ENCODE peak calls at places on chromosomes 1 and 21, in seven cellular contexts. P is NCI-H1417; Q is T47D; W is HTR-8/SVneo; H is AG08395; S is naive thymus-derived CD8-positive, alpha-beta T cell; T is fibroblast of mammary gland. X is an unnamed sample.

GRCh38 chr1:43232071-43232470 is 37.7 kb upstream of the TMEM125 start:
- DNase-seq in W (peak), T (peak), H (peak), Q (no peak), P (no peak), S (no peak), X (no peak)

GRCh38 chr1:29584816-29585600 is 348.7 kb downstream of the PTPRU start:
- DNase-seq in Q (no peak), W (no peak), H (no peak), S (no peak), P (no peak), T (peak), X (no peak)

GRCh38 chr1:230160957-230161771 is 94.1 kb downstream of the GALNT2 start:
- DNase-seq in H (no peak), W (no peak), S (no peak), T (peak), Q (no peak), P (no peak), X (no peak)

GRCh38 chr1:30420519-30421050 is 302.8 kb downstream of the MATN1 start:
- DNase-seq in P (no peak), T (no peak), H (no peak), Q (no peak), W (no peak), S (peak), X (no peak)

GRCh38 chr1:194755241-194755953 is 1569.0 kb upstream of the B3GALT2 start:
- DNase-seq in W (no peak), S (no peak), T (no peak), P (no peak), H (no peak), Q (no peak), X (no peak)

GRCh38 chr21:38151021-38151645 is 105.7 kb upstream of the KCNJ15 start:
- DNase-seq in Q (no peak), T (no peak), S (no peak), H (no peak), P (no peak), W (no peak), X (no peak)

GRCh38 chr1:50270926-50271325 is 152.3 kb downstream of the DMRTA2 start:
- DNase-seq in W (no peak), S (no peak), Q (no peak), P (no peak), T (no peak), H (no peak), X (no peak)

GRCh38 chr1:245301921-245302320 is 147.1 kb downstream of the KIF26B start:
- DNase-seq in H (no peak), W (no peak), S (no peak), T (no peak), P (no peak), Q (no peak), X (no peak)

GRCh38 chr1:106756752-106757151 is 299.7 kb upstream of the PRMT6 start:
- DNase-seq in T (no peak), S (no peak), P (no peak), H (no peak), Q (no peak), W (no peak), X (no peak)

GRCh38 chr1:178126261-178126660 is 32.4 kb downstream of the RASAL2 start:
- DNase-seq in S (no peak), W (no peak), P (no peak), H (no peak), T (peak), Q (no peak), X (no peak)

GRCh38 chr21:16942703-16943102 is 570.1 kb upstream of the CXADR start:
- DNase-seq in S (no peak), H (no peak), W (no peak), P (no peak), Q (peak), T (peak), X (no peak)

GRCh38 chr1:178724386-178724733 is 684 bp upstream of the RALGPS2 start:
- DNase-seq in P (no peak), S (no peak), W (no peak), T (no peak), H (no peak), Q (no peak), X (no peak)

GRCh38 chr1:171117085-171117484 is 26.4 kb downstream of the FMO3 start:
- DNase-seq in T (no peak), W (no peak), H (no peak), Q (no peak), P (no peak), S (no peak), X (no peak)

GRCh38 chr1:3124246-3124645 is 55.2 kb downstream of the PRDM16 start:
- DNase-seq in W (no peak), T (no peak), H (no peak), P (no peak), Q (no peak), S (no peak), X (no peak)

X was measured in T follicular helper cell.